ENCODE peak calls at places on chromosomes 5 and 9, in four cellular contexts. C, K, H and F are unnamed samples.

GRCh38 chr5:14669975-14670374 is 5.5 kb downstream of the OTULIN start:
- DNase-seq in C (no peak), K (no peak), H (no peak), F (no peak)

GRCh38 chr9:120186276-120186675 is 393.7 kb downstream of the CDK5RAP2 start:
- DNase-seq in C (no peak), K (no peak), H (no peak), F (no peak)

GRCh38 chr9:107813287-107813686 is 323.7 kb upstream of the KLF4 start:
- DNase-seq in C (no peak), K (no peak), H (no peak), F (no peak)

GRCh38 chr5:54087436-54087835 is 222.9 kb downstream of the ARL15 start:
- DNase-seq in C (no peak), K (no peak), H (no peak), F (no peak)

GRCh38 chr5:57435701-57436134 is 46.9 kb downstream of the ACTBL2 start:
- DNase-seq in C (no peak), K (no peak), H (no peak), F (no peak)

GRCh38 chr9:20569525-20569924 is 52.8 kb downstream of the MLLT3 start:
- DNase-seq in C (no peak), K (no peak), H (no peak), F (no peak)

GRCh38 chr9:78695521-78695920 is 398.6 kb downstream of the PSAT1 start:
- DNase-seq in C (peak; percentile 37), K (no peak), H (no peak), F (no peak)

GRCh38 chr5:14915291-14915976 is 43.9 kb upstream of the ANKH start:
- DNase-seq in C (no peak), K (no peak), H (no peak), F (no peak)

GRCh38 chr5:160230686-160231527 is 1.6 kb downstream of the FABP6 start:
- DNase-seq in C (no peak), K (no peak), H (no peak), F (no peak)

GRCh38 chr5:34563951-34564705 is 92.0 kb upstream of the RAI14 start:
- DNase-seq in C (no peak), K (peak; percentile 40), H (no peak), F (no peak)

GRCh38 chr5:38551020-38552017 is 5.1 kb downstream of the LIFR start:
- DNase-seq in C (no peak), K (no peak), H (no peak), F (no peak)

GRCh38 chr9:131446276-131446675 is 52.4 kb downstream of the PRRC2B start:
- DNase-seq in C (no peak), K (no peak), H (no peak), F (no peak)

GRCh38 chr5:127280494-127281220 is 9.9 kb upstream of the MEGF10 start:
- DNase-seq in C (peak; percentile 34), K (no peak), H (no peak), F (no peak)

GRCh38 chr9:117516676-117517632 is 102.1 kb upstream of the ASTN2 start:
- DNase-seq in C (no peak), K (no peak), H (no peak), F (no peak)

GRCh38 chr5:116388564-116389258 is 185.9 kb downstream of the SEMA6A start:
- DNase-seq in C (peak; percentile 68), K (no peak), H (no peak), F (no peak)

GRCh38 chr9:132031467-132031866 is 48.2 kb downstream of the MED27 start:
- DNase-seq in C (no peak), K (no peak), H (no peak), F (no peak)

GRCh38 chr9:128160603-128160987 is 530 bp downstream of the BBLN start:
- DNase-seq in C (no peak), K (no peak), H (no peak), F (peak; percentile 47)

GRCh38 chr9:134811673-134812668 is 68.6 kb upstream of the FCN2 start:
- DNase-seq in C (peak; percentile 69), K (no peak), H (no peak), F (no peak)

GRCh38 chr5:96706433-96707111 is 44.4 kb downstream of the CAST start:
- DNase-seq in C (no peak), K (no peak), H (no peak), F (no peak)

GRCh38 chr9:28073278-28073677 is 500.0 kb upstream of the C9orf72 start:
- DNase-seq in C (no peak), K (no peak), H (no peak), F (no peak)

GRCh38 chr9:87333802-87334201 is 163.9 kb upstream of the DAPK1 start:
- DNase-seq in C (no peak), K (no peak), H (no peak), F (no peak)

GRCh38 chr5:124239572-124239971 is 506.9 kb downstream of the ZNF608 start:
- DNase-seq in C (no peak), K (no peak), H (no peak), F (no peak)

GRCh38 chr9:137463931-137464290 is 4.8 kb upstream of the NSMF start:
- DNase-seq in C (no peak), K (peak; percentile 23), H (no peak), F (no peak)

GRCh38 chr9:35816708-35817107 is 1.9 kb upstream of the HINT2 start:
- DNase-seq in C (peak; percentile 68), K (no peak), H (no peak), F (no peak)

GRCh38 chr5:103883143-103883542 is 320.6 kb upstream of the NUDT12 start:
- DNase-seq in C (no peak), K (no peak), H (no peak), F (no peak)

GRCh38 chr9:7752481-7752880 is 47.1 kb downstream of the DMAC1 start:
- DNase-seq in C (no peak), K (no peak), H (no peak), F (no peak)

GRCh38 chr9:95084254-95084934 is 233.1 kb downstream of the FANCC start:
- DNase-seq in C (no peak), K (no peak), H (no peak), F (no peak)

GRCh38 chr5:136080483-136081180 is 51.8 kb downstream of the TGFBI start:
- DNase-seq in C (peak; percentile 87), K (peak; percentile 83), H (no peak), F (peak; percentile 49)

GRCh38 chr9:75918909-75919308 is 28.4 kb downstream of the PCSK5 start:
- DNase-seq in C (no peak), K (no peak), H (no peak), F (no peak)

GRCh38 chr5:142235050-142235797 is 89.6 kb downstream of the SPRY4 start:
- DNase-seq in C (peak; percentile 85), K (no peak), H (no peak), F (no peak)

GRCh38 chr9:12350775-12351174 is 342.4 kb upstream of the TYRP1 start:
- DNase-seq in C (no peak), K (no peak), H (no peak), F (no peak)

GRCh38 chr5:106759152-106759551 is 911.6 kb downstream of the EFNA5 start:
- DNase-seq in C (no peak), K (no peak), H (no peak), F (no peak)

GRCh38 chr5:96110289-96110688 is 148.6 kb upstream of the ELL2 start:
- DNase-seq in C (no peak), K (no peak), H (no peak), F (no peak)

GRCh38 chr5:126852104-126852531 is 75.2 kb downstream of the LMNB1 start:
- DNase-seq in C (no peak), K (no peak), H (no peak), F (no peak)

GRCh38 chr5:113071401-113071800 is 94.8 kb downstream of the DCP2 start:
- DNase-seq in C (peak; percentile 5), K (no peak), H (no peak), F (no peak)
- H3K27ac ChIP-seq in C (no peak overlapping the region), K (no peak overlapping the region), H (no peak overlapping the region), F (no peak overlapping the region)

GRCh38 chr5:79878131-79878630 is 112.9 kb downstream of the MTX3 start:
- DNase-seq in C (no peak), K (no peak), H (no peak), F (no peak)
- H3K27ac ChIP-seq in C (no peak overlapping the region), K (no peak overlapping the region), H (no peak overlapping the region), F (no peak overlapping the region)

DNA sequence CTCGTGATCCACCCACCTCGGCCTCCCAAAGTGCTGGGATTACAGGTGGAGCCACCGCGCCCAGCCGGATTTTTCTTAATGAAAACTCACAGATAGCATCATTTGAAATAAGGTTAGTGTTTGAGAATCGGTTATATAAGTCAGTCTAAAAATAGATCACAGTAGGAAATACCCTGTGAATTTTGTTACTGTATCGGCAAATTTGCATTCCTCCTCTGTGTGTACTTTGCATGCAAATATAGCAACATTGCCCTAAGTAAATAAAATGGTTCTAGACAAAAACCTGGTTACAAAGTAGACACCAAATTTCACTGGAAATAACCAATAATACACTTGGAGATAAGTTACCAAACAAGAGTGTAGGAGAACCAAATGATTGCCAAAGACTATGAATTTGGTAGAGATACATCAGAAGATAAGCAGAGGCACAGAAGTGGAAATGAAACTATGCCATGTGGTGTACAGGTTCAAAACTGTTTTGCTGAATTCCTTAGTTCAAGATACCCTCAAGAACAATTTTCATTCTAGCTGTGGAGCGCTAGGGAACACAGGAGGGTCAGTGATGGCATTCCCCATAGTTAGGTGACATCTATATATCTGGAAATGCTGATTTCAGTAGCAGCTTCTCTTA is 58.1 kb downstream of the ICE1 start:
- DNase-seq in C (no peak), K (no peak), H (no peak), F (no peak)
- H3K27ac ChIP-seq in C (no peak overlapping the region), K (no peak overlapping the region), H (no peak overlapping the region), F (no peak overlapping the region)

DNA sequence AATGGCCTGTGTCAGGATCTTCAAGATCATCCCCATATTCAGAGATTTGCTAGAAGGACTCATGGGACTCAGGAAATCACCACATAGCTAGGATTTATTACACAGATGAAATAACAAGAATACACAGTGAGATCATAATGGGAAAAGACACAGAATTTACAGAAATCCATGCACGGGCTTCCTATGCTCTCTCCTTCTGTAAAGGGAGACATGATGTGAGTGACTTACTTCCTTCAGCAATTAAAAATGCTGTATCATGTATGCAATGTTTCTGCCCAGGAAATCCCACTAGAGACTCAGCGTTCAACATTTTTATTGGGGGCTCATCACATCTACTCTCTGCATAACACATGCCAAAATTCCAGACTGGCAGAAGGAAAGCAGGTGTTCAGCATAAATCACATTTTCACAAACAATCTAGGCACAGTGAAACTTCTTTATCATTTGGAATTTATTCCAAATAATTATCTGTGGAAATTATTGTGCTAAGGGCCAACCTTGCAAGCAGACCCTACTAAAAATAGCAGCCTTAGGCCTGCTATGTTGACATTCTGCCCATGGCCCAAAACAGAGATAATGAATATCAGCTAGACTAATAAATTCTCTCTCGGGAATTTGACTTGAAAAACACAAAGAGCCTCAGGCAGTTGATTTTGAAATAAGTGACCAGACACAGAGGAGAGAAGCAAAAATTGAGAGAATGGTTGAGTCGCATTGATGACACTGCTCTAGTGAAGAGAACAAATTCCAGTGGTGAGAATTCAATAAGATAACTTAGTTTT is 31.4 kb upstream of the SELENOP start:
- DNase-seq in C (no peak), K (no peak), H (no peak), F (no peak)
- H3K27ac ChIP-seq in C (no peak overlapping the region), K (no peak overlapping the region), H (no peak overlapping the region), F (no peak overlapping the region)

GRCh38 chr5:131286400-131286715 is 22.5 kb downstream of the CDC42SE2 start:
- DNase-seq in C (no peak), K (no peak), H (no peak), F (no peak)
- H3K27ac ChIP-seq in C (no peak overlapping the region), K (no peak overlapping the region), H (no peak overlapping the region), F (no peak overlapping the region)

GRCh38 chr5:58458851-58459275 is 1.0 kb downstream of the PLK2 start:
- DNase-seq in C (no peak), K (no peak), H (no peak), F (no peak)
- H3K27ac ChIP-seq in C (no peak overlapping the region), K (peak overlapping the region; percentile 94), H (peak overlapping the region; percentile 89), F (no peak overlapping the region)